ENCODE peak calls at places on chromosomes 11 and 22, in nine cellular contexts. I is neural progenitor cell, J is lung, T is Caco-2, Z is bronchial epithelial cell, W is upper lobe of right lung, M is hepatocyte, C is thoracic aorta, F is cardiac muscle cell. Q is an unnamed sample.

GRCh38 chr22:40856513-40857308 is at the start of the genes ST13 and XPNPEP3:
- DNase-seq in C (peak; percentile 93), Z (peak; percentile 83), I (peak; percentile 98), J (peak; percentile 98), F (peak; percentile 96), W (peak; percentile 99), M (peak; percentile 98), T (peak; percentile 97), Q (peak; percentile 98)

GRCh38 chr11:125593113-125593761 is 585 bp downstream of the STT3A start:
- DNase-seq in I (no peak), C (no peak), W (no peak), F (no peak), J (no peak), T (no peak), Z (peak; percentile 30), M (peak; percentile 57), Q (no peak)

GRCh38 chr11:40328890-40329617 is 1130.4 kb downstream of the LRRC4C start:
- DNase-seq in F (no peak), W (no peak), Z (peak; percentile 100), J (peak; percentile 83), M (peak; percentile 95), T (peak; percentile 23), C (peak; percentile 78), I (no peak), Q (no peak)

GRCh38 chr11:8352852-8353505 is 89.3 kb upstream of the LMO1 start:
- DNase-seq in W (no peak), T (no peak), I (peak; percentile 29), F (no peak), J (no peak), C (no peak), M (no peak), Z (peak; percentile 17), Q (no peak)

GRCh38 chr11:64356498-64357411 is 2.2 kb upstream of the RPS6KA4 start:
- DNase-seq in M (peak; percentile 80), F (peak; percentile 84), Z (peak; percentile 46), C (no peak), I (peak; percentile 86), W (peak; percentile 74), T (peak; percentile 77), J (no peak), Q (peak; percentile 91)

GRCh38 chr22:36340621-36341020 is 47.1 kb downstream of the MYH9 start:
- DNase-seq in Z (no peak), W (no peak), J (no peak), F (no peak), T (peak; percentile 52), M (no peak), C (no peak), I (peak; percentile 38), Q (peak; percentile 19)

GRCh38 chr11:122155001-122155400 is 39.0 kb upstream of the BLID start:
- DNase-seq in I (no peak), T (no peak), M (no peak), J (no peak), F (no peak), C (no peak), W (no peak), Z (no peak), Q (no peak)

GRCh38 chr11:2402106-2402505 is 1.6 kb downstream of the TSSC4 start:
- DNase-seq in M (no peak), J (no peak), C (no peak), I (no peak), Z (no peak), W (no peak), T (no peak), F (no peak), Q (no peak)

GRCh38 chr11:45777127-45777969 is 27.6 kb upstream of the SLC35C1 start:
- DNase-seq in C (no peak), M (no peak), J (no peak), W (no peak), Z (no peak), T (no peak), I (no peak), F (no peak), Q (no peak)

GRCh38 chr22:18965526-18966421 is 29.7 kb upstream of the PRODH start:
- DNase-seq in Z (no peak), J (no peak), M (no peak), F (no peak), W (peak; percentile 56), T (no peak), I (no peak), C (no peak), Q (no peak)

GRCh38 chr11:112928136-112928535 is 33.1 kb upstream of the NCAM1 start:
- DNase-seq in I (no peak), Z (no peak), W (no peak), T (no peak), C (no peak), M (no peak), F (no peak), J (no peak), Q (no peak)

GRCh38 chr11:130906616-130907015 is 9.7 kb downstream of the SNX19 start:
- DNase-seq in T (no peak), J (no peak), I (no peak), Z (no peak), M (no peak), W (no peak), F (no peak), C (no peak), Q (no peak)

GRCh38 chr11:117219995-117220394 is 11.9 kb downstream of the PCSK7 start:
- DNase-seq in I (no peak), M (no peak), Z (no peak), T (no peak), J (no peak), W (no peak), F (no peak), C (no peak), Q (no peak)
- H3K36me3 ChIP-seq in I (no peaks in the 10 kb centered on the region), M (no peaks in the 10 kb centered on the region), Z (peaks cover 45% of the 10 kb centered on the region), T (peaks cover 14% of the 10 kb centered on the region), J (peaks cover 20% of the 10 kb centered on the region), W (peaks cover 81% of the 10 kb centered on the region), F (peaks cover 8% of the 10 kb centered on the region), C (peaks cover 4% of the 10 kb centered on the region), Q (peaks cover 74% of the 10 kb centered on the region)

DNA sequence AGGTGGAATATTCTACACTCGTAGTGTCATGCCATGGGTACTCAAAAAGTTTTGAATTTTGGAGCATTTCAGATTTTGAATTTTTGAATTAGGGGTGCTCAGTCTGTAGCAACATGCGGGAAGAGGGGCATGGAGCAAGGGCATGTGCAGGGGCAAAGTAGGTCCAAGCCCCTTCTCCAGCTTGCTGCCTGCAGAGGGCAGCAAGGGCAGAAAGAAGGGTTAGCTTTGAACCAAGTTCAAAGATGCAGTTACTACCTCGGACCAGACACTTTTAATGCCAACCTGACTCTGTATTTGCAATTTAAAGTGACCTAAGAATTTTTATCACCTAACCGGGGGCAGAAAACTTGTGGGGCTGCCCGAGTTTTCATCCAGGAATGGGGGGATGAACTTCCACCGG is 68.2 kb downstream of the CD82 start:
- DNase-seq in T (no peak), W (no peak), C (no peak), M (peak; percentile 7), J (peak; percentile 25), Z (no peak), F (peak; percentile 49), I (no peak), Q (peak; percentile 42)
- TF ChIP-seq CTCF in T (no peak), W (no peak), C (no peak), M (peak; percentile 33), J (no peak), Z (peak; percentile 17), F (peak; percentile 50), I (peak; percentile 25), Q (peak; percentile 81)

GRCh38 chr11:33294797-33295196 is 37.6 kb downstream of the HIPK3 start:
- DNase-seq in C (no peak), W (no peak), M (no peak), F (no peak), T (no peak), J (no peak), Z (no peak), I (no peak), Q (no peak)

GRCh38 chr11:33294224-33294623 is 37.0 kb downstream of the HIPK3 start:
- DNase-seq in J (no peak), W (no peak), M (no peak), Z (no peak), T (no peak), F (no peak), C (no peak), I (no peak), Q (no peak)

GRCh38 chr11:33291004-33291777 is 34.0 kb downstream of the HIPK3 start:
- DNase-seq in C (no peak), J (no peak), I (no peak), M (peak; percentile 11), F (peak; percentile 92), T (no peak), W (no peak), Z (no peak), Q (no peak)

GRCh38 chr11:33290319-33290718 is 33.1 kb downstream of the HIPK3 start:
- DNase-seq in W (no peak), M (no peak), F (peak; percentile 42), T (no peak), Z (no peak), I (no peak), J (no peak), C (no peak), Q (no peak)

DNA sequence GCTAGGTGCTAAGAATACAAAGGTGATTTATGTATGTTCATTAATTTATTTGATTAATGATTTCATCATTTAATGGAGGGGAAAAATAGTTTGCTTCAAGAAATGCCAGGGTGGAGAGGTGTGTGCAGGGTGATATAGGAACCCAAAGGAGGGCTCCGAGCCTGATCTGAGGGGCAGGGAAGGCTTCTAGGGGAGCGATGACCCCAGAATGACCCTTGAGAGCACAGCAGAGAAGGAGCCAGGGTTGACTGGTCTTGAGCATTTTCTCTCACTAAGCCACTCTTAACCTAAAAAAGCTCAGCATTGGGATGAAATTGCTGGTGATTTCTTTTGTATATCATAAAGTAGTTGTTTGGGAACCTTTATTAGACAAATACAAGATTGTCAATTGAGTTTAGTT is 35.1 kb downstream of the HIPK3 start:
- DNase-seq in T (no peak), F (peak; percentile 63), J (no peak), W (no peak), M (no peak), I (no peak), C (no peak), Z (no peak), Q (no peak)
- H3K36me3 ChIP-seq in T (peaks cover 2% of the 10 kb centered on the region), F (peaks cover 15% of the 10 kb centered on the region), J (peaks cover under 1% of the 10 kb centered on the region), W (peaks cover 37% of the 10 kb centered on the region), M (no peaks in the 10 kb centered on the region), I (no peaks in the 10 kb centered on the region), C (no peaks in the 10 kb centered on the region), Z (peaks cover 2% of the 10 kb centered on the region), Q (no peaks in the 10 kb centered on the region)

GRCh38 chr11:82315093-82315492 is 418.6 kb downstream of the FAM181B start:
- DNase-seq in T (peak; percentile 74), W (no peak), M (peak; percentile 65), J (no peak), C (no peak), I (peak; percentile 70), F (peak; percentile 70), Z (peak; percentile 27), Q (peak; percentile 64)
- TF ChIP-seq CTCF in T (peak; percentile 81), W (peak; percentile 36), M (peak; percentile 72), J (no peak), C (no peak), I (peak; percentile 80), F (no peak), Z (peak; percentile 53), Q (peak; percentile 70)